ENCODE peak calls at places on chromosomes 1 and 21, in six cellular contexts. One of them, this sample, is unnamed.
A peak's percentile ranks its signal among the peaks of the same experiment; 100 is the strongest.

GRCh38 chr1:206694551-206695124 is 9.9 kb downstream of the MAPKAPK2 start:
- DNase-seq in non-pigmented ciliary epithelial cell: no peak
- DNase-seq in EH: no peak
- DNase-seq in lower lobe of right lung: no peak
- DNase-seq in activated naive CD4-positive, alpha-beta T cell treated with anti-CD3 and anti-CD28 coated beads for 36 hours: no peak
- DNase-seq in ACHN: peak; percentile 82
- DNase-seq in this sample: no peak

GRCh38 chr1:212690816-212691403 is 8.7 kb downstream of the BATF3 start:
- DNase-seq in non-pigmented ciliary epithelial cell: no peak
- DNase-seq in EH: no peak
- DNase-seq in lower lobe of right lung: no peak
- DNase-seq in activated naive CD4-positive, alpha-beta T cell treated with anti-CD3 and anti-CD28 coated beads for 36 hours: no peak
- DNase-seq in ACHN: no peak
- DNase-seq in this sample: no peak

GRCh38 chr1:186680031-186681012 is at the start of gene PTGS2:
- DNase-seq in non-pigmented ciliary epithelial cell: peak; percentile 89
- DNase-seq in EH: peak; percentile 94
- DNase-seq in lower lobe of right lung: peak; percentile 91
- DNase-seq in activated naive CD4-positive, alpha-beta T cell treated with anti-CD3 and anti-CD28 coated beads for 36 hours: peak; percentile 65
- DNase-seq in ACHN: peak; percentile 78
- DNase-seq in this sample: peak; percentile 41

GRCh38 chr21:28776251-28776650 is 216.4 kb downstream of the LTN1 start:
- DNase-seq in non-pigmented ciliary epithelial cell: peak; percentile 79
- DNase-seq in EH: peak; percentile 79
- DNase-seq in lower lobe of right lung: no peak
- DNase-seq in activated naive CD4-positive, alpha-beta T cell treated with anti-CD3 and anti-CD28 coated beads for 36 hours: peak; percentile 45
- DNase-seq in ACHN: no peak
- DNase-seq in this sample: no peak

GRCh38 chr1:39648496-39648895 is 9.1 kb upstream of the HEYL start:
- DNase-seq in non-pigmented ciliary epithelial cell: no peak
- DNase-seq in EH: no peak
- DNase-seq in lower lobe of right lung: no peak
- DNase-seq in activated naive CD4-positive, alpha-beta T cell treated with anti-CD3 and anti-CD28 coated beads for 36 hours: no peak
- DNase-seq in ACHN: no peak
- DNase-seq in this sample: no peak

GRCh38 chr1:113253979-113254378 is 136.3 kb upstream of the MAGI3 start:
- DNase-seq in non-pigmented ciliary epithelial cell: no peak
- DNase-seq in EH: no peak
- DNase-seq in lower lobe of right lung: no peak
- DNase-seq in activated naive CD4-positive, alpha-beta T cell treated with anti-CD3 and anti-CD28 coated beads for 36 hours: no peak
- DNase-seq in ACHN: no peak
- DNase-seq in this sample: no peak

GRCh38 chr1:214880956-214881355 is 201.6 kb upstream of the KCNK2 start:
- DNase-seq in non-pigmented ciliary epithelial cell: no peak
- DNase-seq in EH: no peak
- DNase-seq in lower lobe of right lung: no peak
- DNase-seq in activated naive CD4-positive, alpha-beta T cell treated with anti-CD3 and anti-CD28 coated beads for 36 hours: no peak
- DNase-seq in ACHN: no peak
- DNase-seq in this sample: no peak

GRCh38 chr1:21553116-21553926 is 44.1 kb downstream of the ALPL start:
- DNase-seq in non-pigmented ciliary epithelial cell: no peak
- DNase-seq in EH: peak; percentile 81
- DNase-seq in lower lobe of right lung: no peak
- DNase-seq in activated naive CD4-positive, alpha-beta T cell treated with anti-CD3 and anti-CD28 coated beads for 36 hours: no peak
- DNase-seq in ACHN: no peak
- DNase-seq in this sample: no peak

GRCh38 chr1:109988349-109988914 is 3.9 kb downstream of the AHCYL1 start:
- DNase-seq in non-pigmented ciliary epithelial cell: no peak
- DNase-seq in EH: no peak
- DNase-seq in lower lobe of right lung: no peak
- DNase-seq in activated naive CD4-positive, alpha-beta T cell treated with anti-CD3 and anti-CD28 coated beads for 36 hours: no peak
- DNase-seq in ACHN: no peak
- DNase-seq in this sample: no peak

This sample was measured in thoracic aorta.